ENCODE peak calls at places on chromosome 21, in five cellular contexts. S is ecto neural progenitor cell, Z is iris pigment epithelial cell, O is IMR-90, M is GM20000. R is an unnamed sample.
A peak's percentile ranks its signal among the peaks of the same experiment; 100 is the strongest.

GRCh38 chr21:33071878-33072306 is 2.0 kb downstream of the OLIG1 start:
- DNase-seq in S (no peak), Z (peak; percentile 9), O (peak; percentile 10), M (no peak), R (no peak)

GRCh38 chr21:28174006-28174405 is 818.7 kb downstream of the LTN1 start:
- DNase-seq in S (no peak), Z (no peak), O (no peak), M (no peak), R (no peak)

GRCh38 chr21:46117586-46118304 is 19.8 kb downstream of the COL6A2 start:
- DNase-seq in S (peak; percentile 41), Z (no peak), O (no peak), M (no peak), R (no peak)

GRCh38 chr21:30227633-30228404 is 11.9 kb upstream of the CLDN8 start:
- DNase-seq in S (no peak), Z (peak; percentile 99), O (peak; percentile 5), M (no peak), R (no peak)

GRCh38 chr21:20996421-20997307 is 1.5 kb upstream of the NCAM2 start:
- DNase-seq in S (peak; percentile 53), Z (peak; percentile 47), O (peak; percentile 16), M (no peak), R (no peak)

GRCh38 chr21:42189860-42190491 is 29.0 kb upstream of the ABCG1 start:
- DNase-seq in S (no peak), Z (no peak), O (no peak), M (no peak), R (peak; percentile 22)

GRCh38 chr21:24050233-24050632 is 1557.0 kb downstream of the MRPL39 start:
- DNase-seq in S (no peak), Z (no peak), O (no peak), M (no peak), R (no peak)

GRCh38 chr21:26148834-26149354 is 21.7 kb downstream of the APP start:
- DNase-seq in S (no peak), Z (peak; percentile 66), O (peak; percentile 69), M (no peak), R (no peak)

GRCh38 chr21:25176637-25177412 is 430.5 kb downstream of the MRPL39 start:
- DNase-seq in S (no peak), Z (peak; percentile 12), O (peak; percentile 5), M (peak; percentile 30), R (no peak)

GRCh38 chr21:43775795-43776430 is at the start of gene CSTB:
- DNase-seq in S (peak; percentile 93), Z (peak; percentile 51), O (peak; percentile 38), M (peak; percentile 93), R (peak; percentile 78)

GRCh38 chr21:42685036-42685435 is 31.6 kb downstream of the PDE9A start:
- DNase-seq in S (no peak), Z (no peak), O (no peak), M (no peak), R (no peak)

GRCh38 chr21:46168238-46168637 is 12.9 kb upstream of the FTCD start:
- DNase-seq in S (peak; percentile 35), Z (no peak), O (no peak), M (no peak), R (no peak)

GRCh38 chr21:32382108-32382601 is 10.7 kb downstream of the URB1 start:
- DNase-seq in S (no peak), Z (peak; percentile 73), O (peak; percentile 36), M (no peak), R (no peak)

GRCh38 chr21:45508607-45509565 is 33.4 kb downstream of the SLC19A1 start:
- DNase-seq in S (peak; percentile 68), Z (no peak), O (no peak), M (no peak), R (peak; percentile 11)

GRCh38 chr21:34112316-34113033 is 39.1 kb downstream of the MRPS6 start:
- DNase-seq in S (no peak), Z (peak; percentile 39), O (no peak), M (no peak), R (no peak)

GRCh38 chr21:34276711-34277425 is 86.9 kb upstream of the KCNE2 start:
- DNase-seq in S (no peak), Z (peak; percentile 4), O (no peak), M (peak; percentile 18), R (no peak)

GRCh38 chr21:25710550-25710949 is 24.2 kb downstream of the ATP5PF start:
- DNase-seq in S (no peak), Z (no peak), O (no peak), M (no peak), R (no peak)

R was measured in CD8-positive, alpha-beta T cell.